ENCODE peak calls at places on chromosome 13, in five cellular contexts. C is NCI-H524 treated with DMSO at 0.1 percent for 48 hours, X is germinal center, D is mesenchymal stem cell, W is T-helper 2 cell. I is an unnamed sample.

GRCh38 chr13:112776354-112776753 is 86.5 kb downstream of the ATP11A start:
- DNase-seq in C (no peak), X (no peak), W (no peak), D (no peak), I (no peak)

GRCh38 chr13:88945793-88946192 is 1274.6 kb downstream of the SLITRK5 start:
- DNase-seq in W (no peak), X (no peak), C (no peak), D (no peak), I (no peak)

GRCh38 chr13:40549500-40550094 is 116.8 kb downstream of the FOXO1 start:
- DNase-seq in X (no peak), D (no peak), C (no peak), W (no peak), I (no peak)

GRCh38 chr13:105436946-105437345 is 1098.5 kb downstream of the EFNB2 start:
- DNase-seq in W (no peak), D (no peak), C (no peak), X (no peak), I (no peak)

GRCh38 chr13:111315347-111315995 is 5.0 kb upstream of the TEX29 start:
- DNase-seq in D (no peak), W (no peak), X (no peak), C (no peak), I (no peak)

GRCh38 chr13:66365101-66365500 is 865.0 kb downstream of the PCDH9 start:
- DNase-seq in W (no peak), D (no peak), X (no peak), C (no peak), I (no peak)

GRCh38 chr13:51778407-51778806 is 25.6 kb downstream of the DHRS12 start:
- DNase-seq in X (no peak), W (no peak), D (no peak), C (no peak), I (no peak)

GRCh38 chr13:26325876-26326275 is 71.9 kb downstream of the CDK8 start:
- DNase-seq in C (no peak), X (no peak), D (peak), W (no peak), I (no peak)

GRCh38 chr13:85521586-85521985 is 277.6 kb downstream of the SLITRK6 start:
- DNase-seq in X (no peak), W (no peak), D (no peak), C (no peak), I (no peak)

GRCh38 chr13:43360911-43361605 is 337.7 kb downstream of the DNAJC15 start:
- DNase-seq in C (no peak), X (no peak), D (peak), W (no peak), I (no peak)

GRCh38 chr13:109595466-109595865 is 190.9 kb downstream of the IRS2 start:
- DNase-seq in X (no peak), W (no peak), C (no peak), D (no peak), I (no peak)

GRCh38 chr13:20828540-20829364 is 55.0 kb upstream of the EEF1AKMT1 start:
- DNase-seq in C (no peak), X (peak), D (peak), W (no peak), I (no peak)

GRCh38 chr13:112248406-112248760 is 127.8 kb upstream of the SPACA7 start:
- DNase-seq in X (no peak), C (no peak), D (no peak), W (no peak), I (no peak)

GRCh38 chr13:111034811-111035210 is 80.3 kb upstream of the ARHGEF7 start:
- DNase-seq in D (peak), X (no peak), W (no peak), C (no peak), I (no peak)

GRCh38 chr13:21825186-21825585 is 154.3 kb downstream of the FGF9 start:
- DNase-seq in W (no peak), X (no peak), C (no peak), D (no peak), I (no peak)

GRCh38 chr13:102697264-102697663 is 2.4 kb upstream of the METTL21C start:
- DNase-seq in C (no peak), X (no peak), W (no peak), D (no peak), I (no peak)

GRCh38 chr13:23681253-23681652 is 111.0 kb downstream of the TNFRSF19 start:
- DNase-seq in X (no peak), C (no peak), D (peak), W (no peak), I (no peak)

GRCh38 chr13:61136515-61136914 is 279.1 kb downstream of the PCDH20 start:
- DNase-seq in D (no peak), W (no peak), X (no peak), C (no peak), I (no peak)

GRCh38 chr13:78420814-78421213 is 182.5 kb downstream of the POU4F1 start:
- DNase-seq in X (no peak), W (no peak), D (no peak), C (no peak), I (no peak)

GRCh38 chr13:108895220-108895704 is 265.9 kb downstream of the MYO16 start:
- DNase-seq in W (no peak), D (peak), C (no peak), X (no peak), I (no peak)

GRCh38 chr13:44930907-44931676 is 58.2 kb downstream of the NUFIP1 start:
- DNase-seq in W (no peak), C (peak), D (peak), X (no peak), I (peak)

GRCh38 chr13:29497137-29497654 is 98.3 kb downstream of the SLC7A1 start:
- DNase-seq in C (peak), X (no peak), W (no peak), D (peak), I (no peak)

GRCh38 chr13:67652887-67653286 is 422.8 kb upstream of the PCDH9 start:
- DNase-seq in D (no peak), W (no peak), X (no peak), C (no peak), I (no peak)

GRCh38 chr13:46846736-46847135 is 49.8 kb upstream of the ESD start:
- DNase-seq in X (no peak), W (no peak), C (no peak), D (no peak), I (no peak)

GRCh38 chr13:75959861-75960481 is 323.8 kb downstream of the LMO7 start:
- DNase-seq in W (no peak), X (no peak), D (no peak), C (no peak), I (no peak)

GRCh38 chr13:19864018-19864338 is 529 bp upstream of the ZMYM5 start:
- DNase-seq in X (peak), W (peak), C (peak), D (peak), I (no peak)

GRCh38 chr13:59088716-59089115 is 1075.0 kb downstream of the DIAPH3 start:
- DNase-seq in W (no peak), D (peak), C (no peak), X (no peak), I (no peak)

GRCh38 chr13:75870397-75870801 is 234.3 kb downstream of the LMO7 start:
- DNase-seq in D (peak), C (no peak), W (no peak), X (peak), I (no peak)

GRCh38 chr13:60583196-60583908 is 186.3 kb downstream of the TDRD3 start:
- DNase-seq in X (no peak), C (no peak), W (no peak), D (no peak), I (peak)